ENCODE peak calls at places on chromosomes 4 and X, in eight cellular contexts. One of them, this sample, is unnamed.

GRCh38 chr4:139416073-139416673 is 37.7 kb upstream of the RAB33B start:
- DNase-seq in choroid plexus epithelial cell: peak; percentile 80
- DNase-seq in K562: peak; percentile 31
- DNase-seq in GM23338: peak; percentile 66
- DNase-seq in IMR-90: peak; percentile 67
- DNase-seq in fibroblast of pulmonary artery: peak; percentile 84
- DNase-seq in upper lobe of right lung: no peak
- DNase-seq in stomach: no peak
- DNase-seq in this sample: peak; percentile 76

GRCh38 chr4:113575391-113575790 is 186.1 kb downstream of the CAMK2D start:
- DNase-seq in K562: no peak
- DNase-seq in choroid plexus epithelial cell: peak; percentile 91
- DNase-seq in upper lobe of right lung: no peak
- DNase-seq in IMR-90: peak; percentile 60
- DNase-seq in GM23338: no peak
- DNase-seq in fibroblast of pulmonary artery: peak; percentile 55
- DNase-seq in stomach: no peak
- DNase-seq in this sample: peak; percentile 16

GRCh38 chr4:170420255-170420693 is 330.5 kb upstream of the AADAT start:
- DNase-seq in IMR-90: peak; percentile 57
- DNase-seq in GM23338: no peak
- DNase-seq in K562: no peak
- DNase-seq in fibroblast of pulmonary artery: no peak
- DNase-seq in stomach: no peak
- DNase-seq in choroid plexus epithelial cell: peak; percentile 87
- DNase-seq in upper lobe of right lung: no peak
- DNase-seq in this sample: peak; percentile 15

GRCh38 chr4:163251204-163251603 is 81.2 kb downstream of the NPY1R start:
- DNase-seq in stomach: no peak
- DNase-seq in K562: no peak
- DNase-seq in fibroblast of pulmonary artery: no peak
- DNase-seq in GM23338: peak; percentile 60
- DNase-seq in IMR-90: no peak
- DNase-seq in choroid plexus epithelial cell: peak; percentile 4
- DNase-seq in upper lobe of right lung: no peak
- DNase-seq in this sample: no peak

GRCh38 chr4:68466751-68467150 is 19.5 kb downstream of the TMPRSS11E start:
- DNase-seq in GM23338: no peak
- DNase-seq in IMR-90: no peak
- DNase-seq in stomach: no peak
- DNase-seq in choroid plexus epithelial cell: no peak
- DNase-seq in K562: no peak
- DNase-seq in fibroblast of pulmonary artery: no peak
- DNase-seq in upper lobe of right lung: no peak
- DNase-seq in this sample: peak; percentile 17

GRCh38 chr4:115851918-115852766 is 738.7 kb upstream of the NDST4 start:
- DNase-seq in GM23338: peak; percentile 90
- DNase-seq in choroid plexus epithelial cell: peak; percentile 61
- DNase-seq in IMR-90: no peak
- DNase-seq in upper lobe of right lung: no peak
- DNase-seq in fibroblast of pulmonary artery: peak; percentile 2
- DNase-seq in K562: peak; percentile 4
- DNase-seq in stomach: peak; percentile 67
- DNase-seq in this sample: peak; percentile 4

GRCh38 chrX:109760241-109760921 is 27.3 kb upstream of the ACSL4 start:
- DNase-seq in fibroblast of pulmonary artery: no peak
- DNase-seq in stomach: no peak
- DNase-seq in GM23338: no peak
- DNase-seq in upper lobe of right lung: no peak
- DNase-seq in K562: no peak
- DNase-seq in IMR-90: no peak
- DNase-seq in choroid plexus epithelial cell: peak; percentile 7
- DNase-seq in this sample: no peak

GRCh38 chr4:177484613-177485021 is 42.4 kb upstream of the AGA start:
- DNase-seq in fibroblast of pulmonary artery: peak; percentile 89
- DNase-seq in upper lobe of right lung: no peak
- DNase-seq in stomach: no peak
- DNase-seq in choroid plexus epithelial cell: peak; percentile 84
- DNase-seq in K562: no peak
- DNase-seq in IMR-90: peak; percentile 97
- DNase-seq in GM23338: peak; percentile 51
- DNase-seq in this sample: peak; percentile 86

GRCh38 chrX:9804444-9804843 is 18.2 kb downstream of the SHROOM2 start:
- DNase-seq in upper lobe of right lung: no peak
- DNase-seq in fibroblast of pulmonary artery: no peak
- DNase-seq in K562: no peak
- DNase-seq in stomach: no peak
- DNase-seq in IMR-90: no peak
- DNase-seq in GM23338: no peak
- DNase-seq in choroid plexus epithelial cell: no peak
- DNase-seq in this sample: no peak

DNA sequence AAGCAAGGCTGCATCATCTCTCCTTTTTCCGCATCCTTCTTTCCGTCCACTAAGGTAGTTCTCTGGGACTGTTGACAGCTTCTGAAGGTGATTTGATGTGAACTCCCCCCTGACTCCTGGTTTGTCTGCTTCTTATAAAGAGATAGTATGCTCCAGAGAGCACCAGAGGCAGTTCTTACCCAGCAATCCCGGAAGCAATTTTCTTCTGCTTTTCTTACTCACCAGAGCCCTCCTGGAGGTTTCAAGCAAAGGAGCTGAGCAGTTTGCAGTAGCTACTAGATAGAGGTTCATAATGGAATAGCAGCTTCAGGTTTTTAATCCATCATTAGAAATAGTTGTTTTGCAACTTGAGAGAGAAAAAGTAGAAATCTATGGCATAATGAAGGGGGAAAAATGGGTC is 151.1 kb downstream of the PALLD start:
- DNase-seq in choroid plexus epithelial cell: peak; percentile 69
- DNase-seq in upper lobe of right lung: no peak
- DNase-seq in K562: no peak
- DNase-seq in IMR-90: no peak
- DNase-seq in stomach: no peak
- DNase-seq in GM23338: no peak
- DNase-seq in fibroblast of pulmonary artery: no peak
- DNase-seq in this sample: no peak
- TF ChIP-seq CTCF in choroid plexus epithelial cell: peak; percentile 7
- TF ChIP-seq CTCF in upper lobe of right lung: no peak
- TF ChIP-seq CTCF in K562: no peak
- TF ChIP-seq CTCF in IMR-90: no peak
- TF ChIP-seq CTCF in stomach: no peak
- TF ChIP-seq CTCF in GM23338: no peak
- TF ChIP-seq CTCF in fibroblast of pulmonary artery: no peak
- TF ChIP-seq CTCF in this sample: no peak

GRCh38 chr4:133149932-133150642 is 993 bp downstream of the PCDH10 start:
- DNase-seq in stomach: no peak
- DNase-seq in choroid plexus epithelial cell: peak; percentile 15
- DNase-seq in K562: no peak
- DNase-seq in GM23338: peak; percentile 3
- DNase-seq in IMR-90: no peak
- DNase-seq in upper lobe of right lung: no peak
- DNase-seq in fibroblast of pulmonary artery: peak; percentile 41
- DNase-seq in this sample: no peak

GRCh38 chr4:133150643-133151300 is 1.7 kb downstream of the PCDH10 start:
- DNase-seq in fibroblast of pulmonary artery: peak; percentile 39
- DNase-seq in stomach: no peak
- DNase-seq in GM23338: peak; percentile 66
- DNase-seq in choroid plexus epithelial cell: peak; percentile 14
- DNase-seq in upper lobe of right lung: no peak
- DNase-seq in IMR-90: no peak
- DNase-seq in K562: no peak
- DNase-seq in this sample: no peak

GRCh38 chr4:133152330-133152791 is 3.3 kb downstream of the PCDH10 start:
- DNase-seq in IMR-90: no peak
- DNase-seq in upper lobe of right lung: no peak
- DNase-seq in fibroblast of pulmonary artery: peak; percentile 31
- DNase-seq in stomach: no peak
- DNase-seq in K562: no peak
- DNase-seq in choroid plexus epithelial cell: peak; percentile 27
- DNase-seq in GM23338: peak; percentile 29
- DNase-seq in this sample: no peak

GRCh38 chr4:133151681-133152329 is 2.7 kb downstream of the PCDH10 start:
- DNase-seq in IMR-90: no peak
- DNase-seq in upper lobe of right lung: no peak
- DNase-seq in stomach: no peak
- DNase-seq in GM23338: peak; percentile 75
- DNase-seq in fibroblast of pulmonary artery: peak; percentile 52
- DNase-seq in choroid plexus epithelial cell: peak; percentile 15
- DNase-seq in K562: no peak
- DNase-seq in this sample: no peak

GRCh38 chr4:133151301-133151680 is 2.2 kb downstream of the PCDH10 start:
- DNase-seq in GM23338: peak; percentile 71
- DNase-seq in upper lobe of right lung: no peak
- DNase-seq in stomach: no peak
- DNase-seq in choroid plexus epithelial cell: peak; percentile 8
- DNase-seq in K562: no peak
- DNase-seq in IMR-90: no peak
- DNase-seq in fibroblast of pulmonary artery: peak; percentile 31
- DNase-seq in this sample: no peak
- H3K4me3 ChIP-seq in GM23338: peak overlapping the region; percentile 69
- H3K4me3 ChIP-seq in upper lobe of right lung: peak overlapping the region; percentile 14
- H3K4me3 ChIP-seq in stomach: peak overlapping the region; percentile 43
- H3K4me3 ChIP-seq in choroid plexus epithelial cell: peak overlapping the region; percentile 64
- H3K4me3 ChIP-seq in K562: peak overlapping the region; percentile 3
- H3K4me3 ChIP-seq in IMR-90: no peak overlapping the region
- H3K4me3 ChIP-seq in fibroblast of pulmonary artery: peak overlapping the region; percentile 70
- H3K4me3 ChIP-seq in this sample: peak overlapping the region; percentile 54

GRCh38 chr4:125105561-125105960 is 209.2 kb upstream of the FAT4 start:
- DNase-seq in stomach: no peak
- DNase-seq in K562: no peak
- DNase-seq in GM23338: no peak
- DNase-seq in upper lobe of right lung: no peak
- DNase-seq in fibroblast of pulmonary artery: peak; percentile 58
- DNase-seq in choroid plexus epithelial cell: peak; percentile 59
- DNase-seq in IMR-90: peak; percentile 32
- DNase-seq in this sample: peak; percentile 47
- TF ChIP-seq CTCF in stomach: no peak
- TF ChIP-seq CTCF in K562: no peak
- TF ChIP-seq CTCF in GM23338: no peak
- TF ChIP-seq CTCF in upper lobe of right lung: no peak
- TF ChIP-seq CTCF in fibroblast of pulmonary artery: no peak
- TF ChIP-seq CTCF in choroid plexus epithelial cell: no peak
- TF ChIP-seq CTCF in IMR-90: no peak
- TF ChIP-seq CTCF in this sample: no peak

GRCh38 chr4:141254326-141254725 is 33.6 kb downstream of the ZNF330 start:
- DNase-seq in stomach: no peak
- DNase-seq in K562: no peak
- DNase-seq in GM23338: peak; percentile 32
- DNase-seq in fibroblast of pulmonary artery: no peak
- DNase-seq in IMR-90: no peak
- DNase-seq in choroid plexus epithelial cell: no peak
- DNase-seq in upper lobe of right lung: no peak
- DNase-seq in this sample: no peak
- H3K4me3 ChIP-seq in stomach: no peak overlapping the region
- H3K4me3 ChIP-seq in K562: no peak overlapping the region
- H3K4me3 ChIP-seq in GM23338: no peak overlapping the region
- H3K4me3 ChIP-seq in fibroblast of pulmonary artery: no peak overlapping the region
- H3K4me3 ChIP-seq in IMR-90: no peak overlapping the region
- H3K4me3 ChIP-seq in choroid plexus epithelial cell: no peak overlapping the region
- H3K4me3 ChIP-seq in upper lobe of right lung: no peak overlapping the region
- H3K4me3 ChIP-seq in this sample: no peak overlapping the region

GRCh38 chrX:108000751-108001150 is 18.6 kb upstream of the TEX13B start:
- DNase-seq in upper lobe of right lung: no peak
- DNase-seq in K562: no peak
- DNase-seq in choroid plexus epithelial cell: peak; percentile 11
- DNase-seq in fibroblast of pulmonary artery: peak; percentile 13
- DNase-seq in GM23338: no peak
- DNase-seq in IMR-90: no peak
- DNase-seq in stomach: no peak
- DNase-seq in this sample: peak; percentile 4

GRCh38 chrX:107996124-107996523 is 14.0 kb upstream of the TEX13B start:
- DNase-seq in GM23338: no peak
- DNase-seq in IMR-90: no peak
- DNase-seq in stomach: no peak
- DNase-seq in upper lobe of right lung: no peak
- DNase-seq in choroid plexus epithelial cell: no peak
- DNase-seq in K562: no peak
- DNase-seq in fibroblast of pulmonary artery: no peak
- DNase-seq in this sample: no peak

GRCh38 chrX:108001218-108001814 is 19.1 kb upstream of the TEX13B start:
- DNase-seq in upper lobe of right lung: no peak
- DNase-seq in stomach: no peak
- DNase-seq in IMR-90: peak; percentile 36
- DNase-seq in GM23338: peak; percentile 68
- DNase-seq in choroid plexus epithelial cell: peak; percentile 77
- DNase-seq in fibroblast of pulmonary artery: peak; percentile 68
- DNase-seq in K562: peak; percentile 13
- DNase-seq in this sample: peak; percentile 49
- TF ChIP-seq CTCF in upper lobe of right lung: peak; percentile 42
- TF ChIP-seq CTCF in stomach: peak; percentile 24
- TF ChIP-seq CTCF in IMR-90: peak; percentile 37
- TF ChIP-seq CTCF in GM23338: peak; percentile 52
- TF ChIP-seq CTCF in choroid plexus epithelial cell: peak; percentile 72
- TF ChIP-seq CTCF in fibroblast of pulmonary artery: peak; percentile 60
- TF ChIP-seq CTCF in K562: peak; percentile 50
- TF ChIP-seq CTCF in this sample: peak; percentile 44

GRCh38 chrX:131783555-131784338 is 239.4 kb upstream of the STK26 start:
- DNase-seq in IMR-90: peak; percentile 89
- DNase-seq in K562: no peak
- DNase-seq in stomach: peak; percentile 81
- DNase-seq in upper lobe of right lung: no peak
- DNase-seq in choroid plexus epithelial cell: no peak
- DNase-seq in fibroblast of pulmonary artery: no peak
- DNase-seq in GM23338: no peak
- DNase-seq in this sample: peak; percentile 16
- H3K4me3 ChIP-seq in IMR-90: peak overlapping the region; percentile 18
- H3K4me3 ChIP-seq in K562: no peak overlapping the region
- H3K4me3 ChIP-seq in stomach: no peak overlapping the region
- H3K4me3 ChIP-seq in upper lobe of right lung: no peak overlapping the region
- H3K4me3 ChIP-seq in choroid plexus epithelial cell: no peak overlapping the region
- H3K4me3 ChIP-seq in fibroblast of pulmonary artery: no peak overlapping the region
- H3K4me3 ChIP-seq in GM23338: no peak overlapping the region
- H3K4me3 ChIP-seq in this sample: no peak overlapping the region